ENCODE peak calls at places on chromosomes 7 and 10, in four cellular contexts. One of them, this sample, is unnamed.
A peak's percentile ranks its signal among the peaks of the same experiment; 100 is the strongest.

GRCh38 chr7:151877911-151878835 is 1.3 kb upstream of the PRKAG2 start:
- DNase-seq in spleen: peak; percentile 84
- DNase-seq in fibroblast of lung: no peak
- DNase-seq in GM12865: no peak
- DNase-seq in this sample: no peak

GRCh38 chr7:49928787-49929186 is 155.3 kb downstream of the VWC2 start:
- DNase-seq in spleen: no peak
- DNase-seq in fibroblast of lung: no peak
- DNase-seq in GM12865: no peak
- DNase-seq in this sample: no peak

GRCh38 chr10:7000063-7000462 is 410.8 kb downstream of the SFMBT2 start:
- DNase-seq in spleen: no peak
- DNase-seq in fibroblast of lung: no peak
- DNase-seq in GM12865: no peak
- DNase-seq in this sample: no peak

GRCh38 chr7:81626008-81626407 is 143.8 kb downstream of the HGF start:
- DNase-seq in spleen: no peak
- DNase-seq in fibroblast of lung: peak; percentile 55
- DNase-seq in GM12865: no peak
- DNase-seq in this sample: no peak

GRCh38 chr10:98748298-98748697 is 301.6 kb upstream of the HPS1 start:
- DNase-seq in spleen: no peak
- DNase-seq in fibroblast of lung: peak; percentile 58
- DNase-seq in GM12865: peak; percentile 42
- DNase-seq in this sample: peak; percentile 11

GRCh38 chr7:98870071-98870651 is 347 bp upstream of the TMEM130 start:
- DNase-seq in spleen: peak; percentile 88
- DNase-seq in fibroblast of lung: peak; percentile 16
- DNase-seq in GM12865: peak; percentile 82
- DNase-seq in this sample: no peak

GRCh38 chr10:98795467-98795866 is 348.7 kb upstream of the HPS1 start:
- DNase-seq in spleen: no peak
- DNase-seq in fibroblast of lung: no peak
- DNase-seq in GM12865: no peak
- DNase-seq in this sample: no peak

GRCh38 chr10:114246679-114247305 is 7.7 kb downstream of the VWA2 start:
- DNase-seq in spleen: no peak
- DNase-seq in fibroblast of lung: no peak
- DNase-seq in GM12865: no peak
- DNase-seq in this sample: no peak

GRCh38 chr10:79070091-79070610 is 1.4 kb downstream of the ZMIZ1 start:
- DNase-seq in spleen: peak; percentile 90
- DNase-seq in fibroblast of lung: peak; percentile 54
- DNase-seq in GM12865: no peak
- DNase-seq in this sample: no peak

GRCh38 chr7:100573691-100574361 is at the start of gene SAP25:
- DNase-seq in spleen: peak; percentile 76
- DNase-seq in fibroblast of lung: no peak
- DNase-seq in GM12865: no peak
- DNase-seq in this sample: no peak

GRCh38 chr7:40833541-40834234 is 698.9 kb downstream of the SUGCT start:
- DNase-seq in spleen: no peak
- DNase-seq in fibroblast of lung: peak; percentile 66
- DNase-seq in GM12865: no peak
- DNase-seq in this sample: no peak

GRCh38 chr10:3898821-3899220 is 113.8 kb upstream of the KLF6 start:
- DNase-seq in spleen: no peak
- DNase-seq in fibroblast of lung: no peak
- DNase-seq in GM12865: no peak
- DNase-seq in this sample: peak; percentile 96

GRCh38 chr7:74454948-74455804 is 1.5 kb downstream of the GTF2IRD1 start:
- DNase-seq in spleen: no peak
- DNase-seq in fibroblast of lung: no peak
- DNase-seq in GM12865: no peak
- DNase-seq in this sample: peak; percentile 72

GRCh38 chr7:143394777-143395176 is 13.6 kb downstream of the ZYX start:
- DNase-seq in spleen: no peak
- DNase-seq in fibroblast of lung: no peak
- DNase-seq in GM12865: no peak
- DNase-seq in this sample: no peak

GRCh38 chr10:19449860-19450259 is 366.4 kb upstream of the PLXDC2 start:
- DNase-seq in spleen: no peak
- DNase-seq in fibroblast of lung: no peak
- DNase-seq in GM12865: no peak
- DNase-seq in this sample: no peak

GRCh38 chr10:96613565-96613964 is 26.8 kb upstream of the TM9SF3 start:
- DNase-seq in spleen: no peak
- DNase-seq in fibroblast of lung: no peak
- DNase-seq in GM12865: no peak
- DNase-seq in this sample: no peak

GRCh38 chr10:125983161-125983560 is 86.8 kb downstream of the FANK1 start:
- DNase-seq in spleen: no peak
- DNase-seq in fibroblast of lung: no peak
- DNase-seq in GM12865: no peak
- DNase-seq in this sample: no peak

GRCh38 chr10:104339469-104340098 is 1.3 kb upstream of the ITPRIP start:
- DNase-seq in spleen: no peak
- DNase-seq in fibroblast of lung: peak; percentile 85
- DNase-seq in GM12865: no peak
- DNase-seq in this sample: no peak

DNA sequence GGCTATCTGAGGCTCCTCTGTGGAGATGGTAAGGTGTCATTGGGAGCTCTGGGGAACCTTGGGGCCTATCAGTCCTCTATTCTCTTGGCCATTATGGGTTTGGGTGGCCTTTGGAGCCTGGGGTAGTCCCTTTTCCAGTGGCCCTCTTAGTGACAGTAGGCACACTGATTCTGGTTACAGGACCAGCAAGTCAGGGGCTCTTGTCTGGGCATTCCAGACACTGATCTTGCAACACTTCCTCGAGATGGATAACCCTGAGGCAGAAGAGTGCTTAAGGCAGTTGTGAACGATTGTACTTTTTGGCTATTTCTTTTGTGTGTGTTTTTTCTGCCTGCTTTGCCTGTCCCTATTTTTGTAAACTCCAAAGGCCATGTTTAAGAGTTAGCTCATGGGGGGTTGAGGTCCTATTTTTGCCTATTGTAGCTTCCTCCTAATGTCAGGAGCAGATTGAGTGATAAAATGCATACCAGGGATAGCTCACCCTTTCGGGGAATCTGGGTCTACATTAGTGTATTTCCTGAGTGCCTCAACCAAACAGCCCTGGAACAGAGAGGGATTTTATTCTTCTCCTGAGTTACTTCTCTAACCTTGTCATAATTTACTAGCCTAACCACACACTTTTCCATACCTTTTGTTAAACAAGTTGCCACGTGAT is 61.2 kb downstream of the PRKAR2B start:
- DNase-seq in spleen: no peak
- DNase-seq in fibroblast of lung: no peak
- DNase-seq in GM12865: no peak
- DNase-seq in this sample: no peak
- H3K4me3 ChIP-seq in spleen: no peak overlapping the region
- H3K4me3 ChIP-seq in fibroblast of lung: no peak overlapping the region
- H3K4me3 ChIP-seq in GM12865: no peak overlapping the region
- H3K4me3 ChIP-seq in this sample: no peak overlapping the region

GRCh38 chr10:75236178-75236825 is 545 bp upstream of the COMTD1 start:
- DNase-seq in spleen: no peak
- DNase-seq in fibroblast of lung: no peak
- DNase-seq in GM12865: no peak
- DNase-seq in this sample: no peak
- TF ChIP-seq CTCF in spleen: no peak
- TF ChIP-seq CTCF in fibroblast of lung: no peak
- TF ChIP-seq CTCF in GM12865: no peak
- TF ChIP-seq CTCF in this sample: no peak

GRCh38 chr7:1981201-1981877 is 251.4 kb downstream of the MAD1L1 start:
- DNase-seq in spleen: peak; percentile 65
- DNase-seq in fibroblast of lung: no peak
- DNase-seq in GM12865: no peak
- DNase-seq in this sample: no peak
- H3K4me3 ChIP-seq in spleen: no peak overlapping the region
- H3K4me3 ChIP-seq in fibroblast of lung: no peak overlapping the region
- H3K4me3 ChIP-seq in GM12865: no peak overlapping the region
- H3K4me3 ChIP-seq in this sample: no peak overlapping the region

DNA sequence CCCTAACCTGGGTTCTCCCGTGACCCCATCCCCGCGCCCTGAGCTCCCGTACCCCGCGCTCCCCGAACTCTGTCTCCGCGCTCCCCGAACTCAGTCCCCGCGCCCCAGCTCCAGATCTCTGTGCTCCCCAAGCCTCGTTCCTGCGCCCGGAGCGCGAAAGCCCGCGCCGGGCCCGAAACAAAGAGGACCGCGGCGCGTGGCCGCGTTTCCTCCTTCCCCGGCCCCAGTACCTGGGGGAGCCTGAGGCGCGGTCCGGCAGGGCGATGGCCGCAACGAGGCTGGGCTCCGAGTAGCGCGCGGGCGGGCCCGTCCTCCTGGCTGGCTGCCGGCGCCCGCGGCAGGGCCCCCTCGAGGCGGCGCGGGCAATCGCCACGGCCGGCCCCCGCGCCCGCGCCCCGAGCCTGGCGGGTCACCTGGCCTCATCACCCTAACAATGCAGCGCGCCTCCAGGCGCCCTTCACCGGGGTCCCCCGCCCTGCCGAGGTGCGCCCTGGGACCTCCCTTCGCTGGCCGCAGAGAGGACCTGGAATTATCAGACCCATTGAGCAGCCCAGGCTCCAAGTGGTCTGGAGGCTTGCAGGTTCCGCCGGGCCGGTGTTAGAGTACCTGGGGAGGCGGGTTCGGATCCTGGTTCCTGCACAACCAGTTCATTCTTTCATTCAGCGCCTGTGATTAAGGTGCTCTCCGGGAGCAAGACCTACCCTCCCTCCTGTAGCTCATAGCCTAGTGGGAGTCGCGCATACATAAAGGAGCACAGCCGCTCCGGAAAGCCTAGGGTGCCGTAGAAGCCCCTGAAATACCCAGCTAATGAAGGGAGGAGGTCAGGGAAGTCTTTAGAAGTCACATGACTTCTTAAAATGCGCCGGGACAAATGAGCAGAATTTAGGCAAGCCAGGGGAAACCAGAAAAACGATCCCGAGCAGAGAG is at the start of gene TNS3:
- DNase-seq in spleen: peak; percentile 86
- DNase-seq in fibroblast of lung: peak; percentile 44
- DNase-seq in GM12865: no peak
- DNase-seq in this sample: no peak
- TF ChIP-seq CTCF in spleen: no peak
- TF ChIP-seq CTCF in fibroblast of lung: no peak
- TF ChIP-seq CTCF in GM12865: no peak
- TF ChIP-seq CTCF in this sample: no peak

This sample was measured in LNCaP clone FGC.